ENCODE peak calls at places on chromosomes 6 and 20, in nine cellular contexts. G is psoas muscle; S is mesendoderm; T is RWPE2; P is lower lobe of right lung; C is BJ; I is colonic mucosa; X is CD8-positive, alpha-beta memory T cell; A is ovary. Y is an unnamed sample.
A peak's percentile ranks its signal among the peaks of the same experiment; 100 is the strongest.

GRCh38 chr20:19815553-19815991 is 57.5 kb downstream of the RIN2 start:
- DNase-seq in C (peak; percentile 98), A (no peak), P (no peak), T (peak; percentile 92), G (peak; percentile 33), X (no peak), I (no peak), S (peak; percentile 68), Y (no peak)

GRCh38 chr6:134093007-134093573 is 40.7 kb upstream of the SLC2A12 start:
- DNase-seq in A (no peak), S (no peak), C (no peak), I (no peak), G (no peak), P (no peak), X (no peak), T (no peak), Y (no peak)

GRCh38 chr6:31901415-31901952 is 402 bp downstream of the ZBTB12 start:
- DNase-seq in I (peak; percentile 72), A (no peak), C (no peak), G (peak; percentile 70), S (no peak), X (peak; percentile 62), T (no peak), P (peak; percentile 75), Y (peak; percentile 72)

GRCh38 chr6:48084201-48084600 is 26.8 kb downstream of the PTCHD4 start:
- DNase-seq in I (no peak), T (no peak), C (no peak), X (no peak), G (no peak), P (no peak), A (no peak), S (no peak), Y (no peak)

GRCh38 chr6:159602370-159603185 is 90.5 kb downstream of the SOD2 start:
- DNase-seq in T (no peak), P (no peak), A (no peak), G (no peak), C (no peak), X (no peak), I (no peak), S (no peak), Y (no peak)

GRCh38 chr20:31691646-31692275 is 30.9 kb downstream of the BCL2L1 start:
- DNase-seq in T (no peak), P (no peak), S (peak; percentile 43), X (no peak), I (no peak), G (no peak), A (no peak), C (peak; percentile 70), Y (no peak)

GRCh38 chr6:108621117-108621516 is 60.4 kb downstream of the FOXO3 start:
- DNase-seq in I (no peak), X (no peak), G (peak; percentile 76), S (peak; percentile 73), C (peak; percentile 37), T (no peak), P (no peak), A (no peak), Y (peak; percentile 71)

GRCh38 chr6:33112148-33112547 is 36.4 kb downstream of the HLA-DPB1 start:
- DNase-seq in P (no peak), S (peak; percentile 26), G (no peak), A (no peak), T (no peak), C (peak; percentile 9), X (peak; percentile 30), I (no peak), Y (peak; percentile 50)

GRCh38 chr20:55586626-55587025 is 418.7 kb downstream of the CBLN4 start:
- DNase-seq in X (no peak), T (no peak), A (no peak), C (no peak), P (no peak), G (no peak), I (no peak), S (no peak), Y (no peak)

GRCh38 chr6:169521825-169522224 is 180.0 kb downstream of the WDR27 start:
- DNase-seq in A (no peak), S (no peak), G (no peak), P (no peak), C (no peak), X (no peak), I (no peak), T (no peak), Y (no peak)

GRCh38 chr20:47681977-47682812 is 103.1 kb downstream of the SULF2 start:
- DNase-seq in A (peak; percentile 85), T (no peak), P (peak; percentile 61), G (peak; percentile 60), X (no peak), S (no peak), I (no peak), C (peak; percentile 61), Y (no peak)

GRCh38 chr20:24720957-24721356 is 228.1 kb upstream of the CST7 start:
- DNase-seq in I (no peak), T (no peak), G (no peak), C (no peak), X (no peak), A (no peak), P (no peak), S (no peak), Y (no peak)

GRCh38 chr20:64107736-64108457 is 532 bp upstream of the NPBWR2 start:
- DNase-seq in C (no peak), I (no peak), S (no peak), A (no peak), G (no peak), T (peak; percentile 83), X (no peak), P (peak; percentile 24), Y (peak; percentile 49)

GRCh38 chr6:139327038-139327437 is 35.2 kb upstream of the TXLNB start:
- DNase-seq in C (no peak), I (no peak), A (no peak), T (no peak), G (no peak), P (no peak), X (no peak), S (no peak), Y (no peak)

GRCh38 chr6:69090132-69090531 is 455.1 kb downstream of the ADGRB3 start:
- DNase-seq in I (no peak), A (no peak), P (no peak), C (peak; percentile 86), T (no peak), S (no peak), G (no peak), X (no peak), Y (no peak)

GRCh38 chr6:169564453-169565240 is 137.2 kb downstream of the WDR27 start:
- DNase-seq in T (no peak), S (no peak), X (no peak), P (no peak), I (no peak), A (no peak), C (no peak), G (no peak), Y (no peak)

GRCh38 chr20:63553933-63554290 is at the start of gene FNDC11:
- DNase-seq in G (peak; percentile 61), P (peak; percentile 69), T (no peak), C (no peak), S (peak; percentile 58), X (no peak), I (no peak), A (no peak), Y (no peak)

GRCh38 chr20:44502968-44503367 is 18.9 kb downstream of the SERINC3 start:
- DNase-seq in P (no peak), I (no peak), T (no peak), S (no peak), A (no peak), C (no peak), X (no peak), G (no peak), Y (no peak)

GRCh38 chr6:28277746-28278145 is 3.6 kb upstream of the PGBD1 start:
- DNase-seq in P (no peak), I (no peak), T (no peak), X (no peak), C (no peak), G (no peak), S (no peak), A (no peak), Y (no peak)
- H3K36me3 ChIP-seq in P (peaks cover 48% of the 10 kb centered on the region), I (peaks cover 4% of the 10 kb centered on the region), T (peaks cover 17% of the 10 kb centered on the region), X (peaks cover 16% of the 10 kb centered on the region), C (peaks cover 14% of the 10 kb centered on the region), G (peaks cover 5% of the 10 kb centered on the region), S (peaks cover 2% of the 10 kb centered on the region), A (peaks cover 5% of the 10 kb centered on the region), Y (no peaks in the 10 kb centered on the region)

DNA sequence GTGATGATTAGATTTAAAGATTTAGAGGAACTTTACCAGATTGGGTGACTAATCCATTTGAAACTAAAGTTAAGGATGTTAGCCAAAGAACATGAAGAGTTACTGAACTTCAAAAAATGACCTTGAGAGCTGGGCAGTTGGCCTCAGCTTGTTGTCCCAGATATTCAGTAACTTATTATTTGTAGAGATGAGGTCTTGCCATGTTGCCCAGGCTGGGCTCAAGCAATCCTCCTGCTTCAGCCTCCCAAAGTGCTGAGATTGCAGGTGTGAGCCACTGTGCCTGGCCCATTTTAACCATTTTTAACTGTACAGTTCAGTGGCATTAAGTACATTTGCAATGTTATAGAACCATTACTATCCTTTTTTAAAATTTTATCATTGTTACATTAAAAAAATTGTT is 161.5 kb downstream of the SLC16A10 start:
- DNase-seq in C (no peak), I (no peak), S (no peak), G (no peak), P (no peak), A (no peak), T (no peak), X (no peak), Y (no peak)
- H3K36me3 ChIP-seq in C (no peaks in the 10 kb centered on the region), I (no peaks in the 10 kb centered on the region), S (no peaks in the 10 kb centered on the region), G (no peaks in the 10 kb centered on the region), P (no peaks in the 10 kb centered on the region), A (no peaks in the 10 kb centered on the region), T (no peaks in the 10 kb centered on the region), X (no peaks in the 10 kb centered on the region), Y (no peaks in the 10 kb centered on the region)

DNA sequence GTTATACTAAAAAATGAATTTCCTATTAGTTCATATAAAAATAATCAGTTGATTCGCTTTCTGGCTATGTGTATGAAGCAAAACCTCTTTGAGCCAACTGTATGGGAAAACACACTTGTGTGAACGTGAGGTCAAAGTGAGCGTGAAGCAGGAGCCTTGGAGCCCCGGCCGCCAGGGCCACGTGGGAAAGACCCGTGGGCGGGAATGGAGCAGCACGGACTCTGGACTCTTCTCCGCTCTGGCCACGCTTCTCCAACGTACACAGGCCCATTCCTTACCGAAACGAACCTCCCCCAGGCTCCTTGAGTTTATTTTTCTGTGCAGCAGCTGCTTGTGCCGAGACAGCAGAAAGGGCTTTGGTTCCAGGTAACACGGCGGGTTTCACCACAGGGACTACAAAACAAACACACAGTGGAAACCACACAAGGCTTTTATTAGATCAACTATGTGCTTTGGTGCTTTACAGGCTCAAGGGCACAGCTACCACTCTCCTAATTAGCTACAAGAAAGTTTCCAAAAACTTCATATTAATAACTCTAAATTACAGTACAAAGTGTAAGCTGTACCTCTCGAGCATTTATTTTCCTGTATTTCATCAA is 62.7 kb downstream of the TAF4 start:
- DNase-seq in C (no peak), S (no peak), A (no peak), X (no peak), I (no peak), T (no peak), G (no peak), P (no peak), Y (no peak)
- H3K36me3 ChIP-seq in C (peaks cover 31% of the 10 kb centered on the region), S (peaks cover 14% of the 10 kb centered on the region), A (no peaks in the 10 kb centered on the region), X (peaks cover 31% of the 10 kb centered on the region), I (peaks cover 8% of the 10 kb centered on the region), T (peaks cover 91% of the 10 kb centered on the region), G (no peaks in the 10 kb centered on the region), P (peaks cover 100% of the 10 kb centered on the region), Y (no peaks in the 10 kb centered on the region)

DNA sequence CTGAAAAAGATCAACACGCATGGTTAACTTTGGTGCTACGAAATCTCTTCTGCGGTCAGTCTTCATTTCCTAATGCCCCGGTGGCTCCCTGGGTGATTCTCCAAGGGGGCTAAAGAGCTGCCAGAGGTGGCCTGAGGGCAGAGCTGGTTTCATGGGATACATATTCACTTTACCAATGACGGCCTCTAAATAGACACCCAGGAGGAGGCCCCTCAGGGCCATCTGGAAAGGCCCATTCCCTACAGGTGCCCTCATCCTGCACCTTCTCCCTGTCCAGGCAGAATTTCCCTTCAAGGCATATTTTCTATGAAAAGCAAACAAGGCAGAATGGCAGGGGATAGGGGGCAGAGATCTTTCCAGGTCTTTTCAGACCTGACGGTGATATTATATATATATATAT is 12.5 kb downstream of the BNIP5 start:
- DNase-seq in A (no peak), I (no peak), S (no peak), T (no peak), G (no peak), X (no peak), P (no peak), C (no peak), Y (no peak)
- H3K36me3 ChIP-seq in A (no peaks in the 10 kb centered on the region), I (no peaks in the 10 kb centered on the region), S (no peaks in the 10 kb centered on the region), T (no peaks in the 10 kb centered on the region), G (no peaks in the 10 kb centered on the region), X (no peaks in the 10 kb centered on the region), P (no peaks in the 10 kb centered on the region), C (no peaks in the 10 kb centered on the region), Y (no peaks in the 10 kb centered on the region)